ENCODE peak calls at places on chromosomes 6 and 20, in ten cellular contexts. One of them, this sample, is unnamed.

GRCh38 chr6:24766685-24767462 is 7.9 kb upstream of the GMNN start:
- DNase-seq in AG04449: no peak
- DNase-seq in left ventricle myocardium inferior: no peak
- DNase-seq in tibial nerve: no peak
- DNase-seq in AG04450: no peak
- DNase-seq in Peyer's patch: no peak
- DNase-seq in NB4: peak
- DNase-seq in esophagus squamous epithelium: no peak
- DNase-seq in right lobe of liver: no peak
- DNase-seq in epithelial cell of esophagus: peak
- DNase-seq in this sample: no peak

GRCh38 chr6:148926478-148926877 is 179.6 kb downstream of the UST start:
- DNase-seq in AG04450: no peak
- DNase-seq in NB4: no peak
- DNase-seq in esophagus squamous epithelium: no peak
- DNase-seq in AG04449: no peak
- DNase-seq in Peyer's patch: no peak
- DNase-seq in tibial nerve: no peak
- DNase-seq in right lobe of liver: no peak
- DNase-seq in epithelial cell of esophagus: peak
- DNase-seq in left ventricle myocardium inferior: no peak
- DNase-seq in this sample: no peak

GRCh38 chr6:105317607-105318533 is 85.0 kb downstream of the PREP start:
- DNase-seq in esophagus squamous epithelium: no peak
- DNase-seq in epithelial cell of esophagus: peak
- DNase-seq in left ventricle myocardium inferior: no peak
- DNase-seq in right lobe of liver: no peak
- DNase-seq in NB4: no peak
- DNase-seq in AG04449: no peak
- DNase-seq in AG04450: no peak
- DNase-seq in tibial nerve: no peak
- DNase-seq in Peyer's patch: no peak
- DNase-seq in this sample: no peak

GRCh38 chr20:3686867-3687321 is 5.1 kb upstream of the ADAM33 start:
- DNase-seq in AG04450: peak
- DNase-seq in tibial nerve: peak
- DNase-seq in AG04449: peak
- DNase-seq in epithelial cell of esophagus: peak
- DNase-seq in Peyer's patch: peak
- DNase-seq in right lobe of liver: no peak
- DNase-seq in NB4: no peak
- DNase-seq in esophagus squamous epithelium: no peak
- DNase-seq in left ventricle myocardium inferior: peak
- DNase-seq in this sample: peak

GRCh38 chr6:56683882-56684281 is 41.2 kb upstream of the DST start:
- DNase-seq in esophagus squamous epithelium: no peak
- DNase-seq in epithelial cell of esophagus: peak
- DNase-seq in tibial nerve: no peak
- DNase-seq in left ventricle myocardium inferior: no peak
- DNase-seq in NB4: no peak
- DNase-seq in AG04449: peak
- DNase-seq in right lobe of liver: no peak
- DNase-seq in Peyer's patch: no peak
- DNase-seq in AG04450: peak
- DNase-seq in this sample: peak

GRCh38 chr20:36852187-36852586 is 23.8 kb upstream of the TLDC2 start:
- DNase-seq in NB4: no peak
- DNase-seq in AG04450: no peak
- DNase-seq in epithelial cell of esophagus: no peak
- DNase-seq in Peyer's patch: no peak
- DNase-seq in right lobe of liver: no peak
- DNase-seq in AG04449: no peak
- DNase-seq in left ventricle myocardium inferior: no peak
- DNase-seq in esophagus squamous epithelium: no peak
- DNase-seq in tibial nerve: no peak
- DNase-seq in this sample: no peak

GRCh38 chr6:38171997-38172738 is 352.6 kb downstream of the ZFAND3 start:
- DNase-seq in AG04449: no peak
- DNase-seq in left ventricle myocardium inferior: no peak
- DNase-seq in NB4: no peak
- DNase-seq in tibial nerve: no peak
- DNase-seq in right lobe of liver: no peak
- DNase-seq in esophagus squamous epithelium: no peak
- DNase-seq in epithelial cell of esophagus: no peak
- DNase-seq in AG04450: no peak
- DNase-seq in Peyer's patch: peak
- DNase-seq in this sample: no peak

GRCh38 chr6:151961809-151962208 is 154.3 kb downstream of the ESR1 start:
- DNase-seq in right lobe of liver: no peak
- DNase-seq in tibial nerve: no peak
- DNase-seq in esophagus squamous epithelium: no peak
- DNase-seq in AG04449: no peak
- DNase-seq in left ventricle myocardium inferior: no peak
- DNase-seq in epithelial cell of esophagus: peak
- DNase-seq in Peyer's patch: no peak
- DNase-seq in AG04450: no peak
- DNase-seq in NB4: no peak
- DNase-seq in this sample: no peak

GRCh38 chr6:84685983-84686584 is 78.3 kb downstream of the TBX18 start:
- DNase-seq in right lobe of liver: no peak
- DNase-seq in Peyer's patch: no peak
- DNase-seq in AG04450: no peak
- DNase-seq in tibial nerve: no peak
- DNase-seq in NB4: peak
- DNase-seq in epithelial cell of esophagus: peak
- DNase-seq in left ventricle myocardium inferior: no peak
- DNase-seq in esophagus squamous epithelium: no peak
- DNase-seq in AG04449: no peak
- DNase-seq in this sample: no peak

GRCh38 chr6:33427585-33428218 is 7.8 kb downstream of the SYNGAP1 start:
- DNase-seq in epithelial cell of esophagus: peak
- DNase-seq in right lobe of liver: peak
- DNase-seq in AG04449: no peak
- DNase-seq in Peyer's patch: peak
- DNase-seq in esophagus squamous epithelium: no peak
- DNase-seq in tibial nerve: peak
- DNase-seq in NB4: peak
- DNase-seq in AG04450: no peak
- DNase-seq in left ventricle myocardium inferior: peak
- DNase-seq in this sample: no peak

GRCh38 chr20:58712823-58713731 is 20.5 kb downstream of the NPEPL1 start:
- DNase-seq in right lobe of liver: peak
- DNase-seq in esophagus squamous epithelium: no peak
- DNase-seq in tibial nerve: no peak
- DNase-seq in epithelial cell of esophagus: no peak
- DNase-seq in AG04449: no peak
- DNase-seq in AG04450: no peak
- DNase-seq in left ventricle myocardium inferior: peak
- DNase-seq in NB4: peak
- DNase-seq in Peyer's patch: no peak
- DNase-seq in this sample: no peak

GRCh38 chr6:99350573-99350972 is 1.1 kb upstream of the FAXC start:
- DNase-seq in Peyer's patch: no peak
- DNase-seq in AG04450: no peak
- DNase-seq in NB4: no peak
- DNase-seq in AG04449: no peak
- DNase-seq in left ventricle myocardium inferior: no peak
- DNase-seq in epithelial cell of esophagus: no peak
- DNase-seq in esophagus squamous epithelium: no peak
- DNase-seq in tibial nerve: no peak
- DNase-seq in right lobe of liver: no peak
- DNase-seq in this sample: no peak

DNA sequence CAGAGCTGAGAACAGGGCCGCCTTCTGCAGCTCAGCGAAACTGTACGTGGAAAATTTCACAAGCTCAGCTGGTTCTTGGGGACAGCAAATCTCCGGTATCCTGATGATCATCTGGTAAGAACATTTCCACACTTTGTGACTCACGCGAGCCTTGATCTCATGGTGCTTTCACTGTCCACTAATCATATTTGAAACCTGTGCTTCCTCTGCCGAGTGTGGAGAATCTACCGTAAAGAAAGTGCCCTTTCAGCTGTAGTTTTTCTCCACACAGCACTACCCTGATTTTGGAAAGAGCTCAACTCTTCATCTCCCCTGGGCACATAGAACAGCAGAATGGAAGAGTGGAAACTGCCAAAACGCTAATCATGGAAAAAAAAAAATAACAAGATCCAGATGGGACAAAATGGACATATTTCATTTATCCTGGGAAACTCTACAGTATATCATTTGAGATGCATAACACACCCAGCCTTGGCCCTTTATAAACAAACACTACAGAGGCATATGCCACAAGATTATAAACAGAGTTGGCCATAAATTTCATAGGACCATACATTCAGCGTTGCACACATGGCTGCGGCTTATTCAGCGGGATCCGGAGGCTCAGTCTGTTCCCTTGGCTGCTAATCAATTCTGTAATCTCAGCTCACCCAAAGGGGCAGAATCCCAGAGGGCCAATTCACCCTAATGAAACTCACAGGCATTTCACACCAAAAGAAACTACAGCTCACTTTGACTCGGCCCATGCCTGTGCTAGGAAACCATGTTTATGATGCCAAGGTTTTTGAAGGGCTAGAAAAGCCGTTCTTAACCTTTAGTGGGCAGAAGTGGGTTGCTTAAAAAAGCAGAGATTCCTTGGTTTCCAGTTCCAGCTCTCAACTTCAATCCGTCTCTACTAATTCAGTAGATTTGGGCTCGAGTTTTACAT is 434.6 kb downstream of the HDGFL1 start:
- DNase-seq in AG04450: peak
- DNase-seq in left ventricle myocardium inferior: no peak
- DNase-seq in NB4: no peak
- DNase-seq in AG04449: peak
- DNase-seq in tibial nerve: no peak
- DNase-seq in right lobe of liver: no peak
- DNase-seq in Peyer's patch: no peak
- DNase-seq in esophagus squamous epithelium: no peak
- DNase-seq in epithelial cell of esophagus: peak
- DNase-seq in this sample: no peak
- TF ChIP-seq CTCF in AG04450: no peak
- TF ChIP-seq CTCF in left ventricle myocardium inferior: no peak
- TF ChIP-seq CTCF in NB4: no peak
- TF ChIP-seq CTCF in AG04449: no peak
- TF ChIP-seq CTCF in tibial nerve: no peak
- TF ChIP-seq CTCF in right lobe of liver: no peak
- TF ChIP-seq CTCF in Peyer's patch: no peak
- TF ChIP-seq CTCF in esophagus squamous epithelium: no peak
- TF ChIP-seq CTCF in epithelial cell of esophagus: no peak
- TF ChIP-seq CTCF in this sample: no peak

GRCh38 chr6:112879920-112880413 is 532.8 kb downstream of the RFPL4B start:
- DNase-seq in right lobe of liver: peak
- DNase-seq in Peyer's patch: peak
- DNase-seq in esophagus squamous epithelium: no peak
- DNase-seq in left ventricle myocardium inferior: peak
- DNase-seq in tibial nerve: no peak
- DNase-seq in NB4: peak
- DNase-seq in AG04449: no peak
- DNase-seq in epithelial cell of esophagus: peak
- DNase-seq in AG04450: no peak
- DNase-seq in this sample: no peak
- H3K4me3 ChIP-seq in right lobe of liver: no peak
- H3K4me3 ChIP-seq in Peyer's patch: no peak
- H3K4me3 ChIP-seq in esophagus squamous epithelium: no peak
- H3K4me3 ChIP-seq in left ventricle myocardium inferior: no peak
- H3K4me3 ChIP-seq in tibial nerve: no peak
- H3K4me3 ChIP-seq in NB4: no peak
- H3K4me3 ChIP-seq in AG04449: no peak
- H3K4me3 ChIP-seq in epithelial cell of esophagus: peak
- H3K4me3 ChIP-seq in AG04450: no peak
- H3K4me3 ChIP-seq in this sample: no peak

GRCh38 chr6:129748901-129749748 is 39.1 kb upstream of the ARHGAP18 start:
- DNase-seq in epithelial cell of esophagus: peak
- DNase-seq in left ventricle myocardium inferior: no peak
- DNase-seq in right lobe of liver: no peak
- DNase-seq in esophagus squamous epithelium: no peak
- DNase-seq in AG04449: peak
- DNase-seq in tibial nerve: no peak
- DNase-seq in Peyer's patch: no peak
- DNase-seq in NB4: no peak
- DNase-seq in AG04450: no peak
- DNase-seq in this sample: no peak

GRCh38 chr6:129747588-129748112 is 37.7 kb upstream of the ARHGAP18 start:
- DNase-seq in esophagus squamous epithelium: no peak
- DNase-seq in NB4: no peak
- DNase-seq in tibial nerve: no peak
- DNase-seq in left ventricle myocardium inferior: no peak
- DNase-seq in AG04450: no peak
- DNase-seq in AG04449: no peak
- DNase-seq in epithelial cell of esophagus: no peak
- DNase-seq in right lobe of liver: no peak
- DNase-seq in Peyer's patch: no peak
- DNase-seq in this sample: no peak

GRCh38 chr6:129750390-129750789 is 40.4 kb upstream of the ARHGAP18 start:
- DNase-seq in AG04450: no peak
- DNase-seq in esophagus squamous epithelium: no peak
- DNase-seq in right lobe of liver: no peak
- DNase-seq in left ventricle myocardium inferior: no peak
- DNase-seq in epithelial cell of esophagus: no peak
- DNase-seq in NB4: no peak
- DNase-seq in AG04449: no peak
- DNase-seq in tibial nerve: no peak
- DNase-seq in Peyer's patch: no peak
- DNase-seq in this sample: no peak

GRCh38 chr6:129749749-129750120 is 39.8 kb upstream of the ARHGAP18 start:
- DNase-seq in tibial nerve: no peak
- DNase-seq in left ventricle myocardium inferior: no peak
- DNase-seq in Peyer's patch: no peak
- DNase-seq in AG04449: peak
- DNase-seq in AG04450: no peak
- DNase-seq in right lobe of liver: no peak
- DNase-seq in esophagus squamous epithelium: no peak
- DNase-seq in epithelial cell of esophagus: peak
- DNase-seq in NB4: peak
- DNase-seq in this sample: no peak

GRCh38 chr6:129748212-129748900 is 38.4 kb upstream of the ARHGAP18 start:
- DNase-seq in tibial nerve: no peak
- DNase-seq in AG04449: no peak
- DNase-seq in AG04450: no peak
- DNase-seq in epithelial cell of esophagus: peak
- DNase-seq in NB4: no peak
- DNase-seq in esophagus squamous epithelium: no peak
- DNase-seq in Peyer's patch: no peak
- DNase-seq in left ventricle myocardium inferior: no peak
- DNase-seq in right lobe of liver: no peak
- DNase-seq in this sample: peak
- TF ChIP-seq CTCF in tibial nerve: no peak
- TF ChIP-seq CTCF in AG04449: no peak
- TF ChIP-seq CTCF in AG04450: no peak
- TF ChIP-seq CTCF in epithelial cell of esophagus: peak
- TF ChIP-seq CTCF in NB4: no peak
- TF ChIP-seq CTCF in esophagus squamous epithelium: peak
- TF ChIP-seq CTCF in Peyer's patch: no peak
- TF ChIP-seq CTCF in left ventricle myocardium inferior: no peak
- TF ChIP-seq CTCF in right lobe of liver: peak
- TF ChIP-seq CTCF in this sample: peak

GRCh38 chr6:142942805-142943227 is 2.2 kb downstream of the HIVEP2 start:
- DNase-seq in AG04450: no peak
- DNase-seq in tibial nerve: no peak
- DNase-seq in epithelial cell of esophagus: peak
- DNase-seq in left ventricle myocardium inferior: no peak
- DNase-seq in Peyer's patch: no peak
- DNase-seq in AG04449: no peak
- DNase-seq in right lobe of liver: no peak
- DNase-seq in NB4: peak
- DNase-seq in esophagus squamous epithelium: no peak
- DNase-seq in this sample: no peak
- H3K4me3 ChIP-seq in AG04450: no peak
- H3K4me3 ChIP-seq in tibial nerve: no peak
- H3K4me3 ChIP-seq in epithelial cell of esophagus: peak
- H3K4me3 ChIP-seq in left ventricle myocardium inferior: no peak
- H3K4me3 ChIP-seq in Peyer's patch: no peak
- H3K4me3 ChIP-seq in AG04449: no peak
- H3K4me3 ChIP-seq in right lobe of liver: no peak
- H3K4me3 ChIP-seq in NB4: peak
- H3K4me3 ChIP-seq in esophagus squamous epithelium: no peak
- H3K4me3 ChIP-seq in this sample: no peak

This sample was measured in LNCaP clone FGC.